ENCODE peak calls at places on chromosome 20, in nine cellular contexts. Y, L, D, M, R, V, S, X and C are unnamed samples.

GRCh38 chr20:2652724-2653510 is 485 bp downstream of the NOP56 start:
- DNase-seq in L (no peak), R (peak; percentile 55), D (no peak), V (no peak), Y (no peak), X (no peak), S (peak; percentile 40), M (peak; percentile 64), C (peak; percentile 50)

GRCh38 chr20:48025061-48025515 is 239.8 kb upstream of the SULF2 start:
- DNase-seq in M (no peak), S (peak; percentile 48), X (peak; percentile 98), V (peak; percentile 89), Y (no peak), R (no peak), D (peak; percentile 35), L (no peak), C (no peak)

GRCh38 chr20:33963756-33964155 is 30.0 kb upstream of the RALY start:
- DNase-seq in Y (no peak), S (no peak), X (no peak), R (no peak), D (no peak), V (no peak), M (no peak), L (no peak), C (no peak)

GRCh38 chr20:36472656-36473071 is 68.7 kb upstream of the MYL9 start:
- DNase-seq in D (peak; percentile 82), X (no peak), L (peak; percentile 54), M (no peak), Y (no peak), R (no peak), S (no peak), V (peak; percentile 55), C (no peak)

GRCh38 chr20:60035-60918 is 27.2 kb upstream of the DEFB125 start:
- DNase-seq in L (no peak), V (no peak), R (no peak), S (no peak), M (no peak), D (no peak), X (no peak), Y (no peak), C (no peak)

GRCh38 chr20:13231031-13231752 is 10.1 kb downstream of the ISM1 start:
- DNase-seq in X (no peak), R (no peak), M (no peak), L (no peak), S (no peak), Y (peak; percentile 43), D (peak; percentile 78), V (no peak), C (no peak)

GRCh38 chr20:35325385-35325784 is 33.2 kb upstream of the FAM83C start:
- DNase-seq in V (no peak), M (no peak), R (no peak), Y (no peak), D (no peak), X (no peak), S (no peak), L (no peak), C (no peak)

GRCh38 chr20:62299666-62300236 is 3.0 kb upstream of the ADRM1 start:
- DNase-seq in L (no peak), V (no peak), R (no peak), D (no peak), S (no peak), M (no peak), Y (no peak), X (no peak), C (no peak)

GRCh38 chr20:50274570-50275430 is 84.2 kb downstream of the CEBPB start:
- DNase-seq in X (no peak), M (no peak), L (peak; percentile 55), V (no peak), D (no peak), Y (no peak), S (peak; percentile 80), R (no peak), C (peak; percentile 100)

GRCh38 chr20:35264755-35265154 is 13.2 kb downstream of the MMP24OS start:
- DNase-seq in R (peak; percentile 47), X (peak; percentile 33), Y (no peak), V (no peak), D (peak; percentile 55), S (no peak), L (no peak), M (no peak), C (no peak)

GRCh38 chr20:16588241-16588640 is 15.0 kb upstream of the KIF16B start:
- DNase-seq in V (no peak), Y (no peak), S (no peak), R (no peak), L (no peak), X (no peak), M (no peak), D (no peak), C (no peak)

GRCh38 chr20:35088231-35088794 is 4.3 kb downstream of the TRPC4AP start:
- DNase-seq in L (no peak), S (no peak), R (no peak), M (no peak), X (no peak), D (peak; percentile 15), Y (no peak), V (no peak), C (no peak)

GRCh38 chr20:43681468-43681942 is 14.6 kb downstream of the MYBL2 start:
- DNase-seq in S (no peak), R (peak; percentile 30), X (no peak), V (no peak), Y (no peak), L (no peak), M (no peak), D (no peak), C (no peak)

DNA sequence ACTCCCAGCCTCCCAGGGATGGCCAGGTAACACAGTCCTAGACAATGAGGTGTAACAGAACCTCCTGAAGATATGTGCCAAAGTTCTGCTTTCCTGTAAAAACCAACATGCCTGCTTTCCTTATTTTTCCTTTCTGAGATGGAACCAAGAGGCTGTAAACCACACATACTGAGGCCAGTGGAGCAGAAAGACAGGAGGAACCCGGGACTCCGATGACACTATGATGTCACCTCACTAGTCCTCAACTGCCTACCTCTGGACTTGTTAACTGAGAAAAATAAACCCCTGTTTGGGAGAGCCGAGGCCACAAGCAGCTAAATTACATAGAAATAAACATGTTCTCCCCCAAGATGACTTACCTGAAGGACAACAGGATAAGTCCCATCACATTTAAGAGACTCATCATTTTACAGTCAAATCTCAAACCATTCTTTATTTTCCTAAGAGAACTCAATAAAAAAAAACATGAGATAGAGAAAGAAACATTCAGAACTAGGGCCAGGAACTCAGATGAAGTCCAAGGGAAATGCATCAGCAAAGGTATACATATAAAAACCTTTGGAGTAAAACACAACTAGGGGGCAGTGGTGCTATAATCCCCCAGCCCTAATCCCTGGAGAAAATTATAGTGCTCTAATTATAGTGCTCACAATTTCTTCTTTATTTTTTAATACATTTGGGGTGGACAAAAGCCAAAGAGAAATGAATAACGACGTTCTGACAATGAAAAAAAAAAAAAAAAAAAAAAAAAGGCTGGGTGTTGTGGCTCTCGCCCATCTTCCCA is 100.4 kb upstream of the EMILIN3 start:
- DNase-seq in Y (no peak), M (no peak), R (no peak), V (no peak), X (no peak), L (no peak), D (no peak), S (no peak), C (no peak)
- TF ChIP-seq CTCF in Y (no peak), M (no peak), R (no peak), V (no peak), X (no peak), L (no peak), D (no peak), S (no peak), C (no peak)

GRCh38 chr20:23605867-23606651 is at the start of gene CST9:
- DNase-seq in D (no peak), L (no peak), M (no peak), Y (no peak), S (no peak), V (no peak), R (no peak), X (no peak), C (peak; percentile 48)
- TF ChIP-seq CTCF in D (no peak), L (no peak), M (no peak), Y (no peak), S (no peak), V (no peak), R (no peak), X (no peak), C (no peak)

GRCh38 chr20:8854566-8854965 is 214.3 kb upstream of the PLCB4 start:
- DNase-seq in V (peak; percentile 64), L (no peak), S (peak; percentile 34), R (peak; percentile 5), Y (no peak), X (peak; percentile 46), D (no peak), M (no peak), C (no peak)
- TF ChIP-seq CTCF in V (no peak), L (no peak), S (no peak), R (no peak), Y (no peak), X (no peak), D (no peak), M (no peak), C (no peak)

GRCh38 chr20:3660262-3661059 is 2.7 kb downstream of the GFRA4 start:
- DNase-seq in X (no peak), V (no peak), L (no peak), M (no peak), Y (no peak), R (no peak), D (no peak), S (peak; percentile 8), C (no peak)

GRCh38 chr20:3658019-3658707 is 5.0 kb downstream of the GFRA4 start:
- DNase-seq in D (no peak), L (no peak), V (no peak), Y (no peak), S (no peak), X (no peak), R (no peak), M (no peak), C (no peak)

GRCh38 chr20:3658708-3659491 is 4.3 kb downstream of the GFRA4 start:
- DNase-seq in V (no peak), D (peak; percentile 33), M (peak; percentile 89), L (no peak), S (no peak), X (no peak), R (no peak), Y (no peak), C (no peak)

GRCh38 chr20:3661060-3661820 is 2.0 kb downstream of the GFRA4 start:
- DNase-seq in L (no peak), D (no peak), R (no peak), V (no peak), S (peak; percentile 13), Y (no peak), M (no peak), X (no peak), C (no peak)

DNA sequence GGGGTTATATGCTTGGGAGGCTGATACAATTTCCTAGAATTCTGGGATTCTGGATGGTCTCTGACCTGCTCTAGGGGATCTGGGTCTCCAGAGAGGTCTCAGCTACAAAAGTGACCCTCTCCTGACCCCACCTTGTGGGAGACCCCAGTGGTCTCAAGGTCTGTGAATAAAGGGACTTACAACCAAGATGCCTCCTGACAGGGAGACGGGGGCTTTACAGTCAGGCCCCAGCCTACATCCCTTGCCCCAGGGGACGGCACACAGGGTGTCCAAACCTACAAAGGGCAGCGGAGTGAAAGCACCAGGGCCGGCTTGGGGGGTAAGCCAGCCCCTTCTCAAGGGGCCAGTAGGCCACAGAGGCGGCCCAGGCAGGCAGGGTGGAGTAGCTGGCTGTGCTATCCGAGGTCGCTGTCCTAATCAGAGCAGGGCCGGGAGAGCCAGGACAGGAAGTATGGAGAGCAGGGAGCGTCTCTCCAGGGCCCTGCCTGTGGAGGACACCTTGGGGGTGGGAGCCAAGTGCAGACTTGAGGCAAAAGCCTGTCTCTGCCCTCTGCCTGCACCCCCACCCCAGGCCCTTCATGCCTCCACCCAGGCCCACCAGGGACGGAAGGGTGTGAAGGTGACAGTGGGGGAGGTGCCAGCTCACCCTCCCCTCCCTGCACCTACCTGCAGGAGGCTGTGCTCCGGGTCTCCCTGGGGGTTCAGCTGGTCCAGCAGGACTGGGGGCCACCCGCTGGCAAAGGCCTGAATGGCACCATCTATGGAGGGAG is 3.5 kb downstream of the GFRA4 start:
- DNase-seq in S (no peak), Y (no peak), V (no peak), X (no peak), L (no peak), R (no peak), M (no peak), D (no peak), C (no peak)
- TF ChIP-seq CTCF in S (no peak), Y (no peak), V (no peak), X (no peak), L (no peak), R (no peak), M (peak; percentile 10), D (no peak), C (no peak)